ENCODE peak calls at places on chromosome 22, in six cellular contexts. D is Peyer's patch, N is RWPE1, K is A549, Z is spleen, J is ovary. A is an unnamed sample.

GRCh38 chr22:30876925-30877553 is 91.5 kb downstream of the MORC2 start:
- DNase-seq in D (no peak), N (no peak), K (no peak), Z (no peak), J (peak), A (peak)

GRCh38 chr22:47032956-47033647 is 270.7 kb downstream of the TBC1D22A start:
- DNase-seq in D (peak), N (peak), K (no peak), Z (peak), J (peak), A (no peak)

GRCh38 chr22:48373626-48374173 is 1454.0 kb downstream of the BRD1 start:
- DNase-seq in D (peak), N (no peak), K (no peak), Z (peak), J (no peak), A (no peak)

GRCh38 chr22:44648821-44649566 is 53.0 kb upstream of the PRR5 start:
- DNase-seq in D (peak), N (peak), K (no peak), Z (peak), J (peak), A (peak)

GRCh38 chr22:47329727-47330653 is 567.5 kb downstream of the TBC1D22A start:
- DNase-seq in D (no peak), N (no peak), K (no peak), Z (no peak), J (no peak), A (no peak)

GRCh38 chr22:36549033-36549432 is 20.1 kb upstream of the EIF3D start:
- DNase-seq in D (no peak), N (no peak), K (no peak), Z (no peak), J (no peak), A (peak)

GRCh38 chr22:48883211-48883960 is 944.3 kb downstream of the BRD1 start:
- DNase-seq in D (peak), N (no peak), K (no peak), Z (peak), J (no peak), A (no peak)

GRCh38 chr22:31193092-31193491 is 19.0 kb upstream of the LIMK2 start:
- DNase-seq in D (peak), N (no peak), K (no peak), Z (no peak), J (no peak), A (peak)

GRCh38 chr22:46810856-46811786 is 48.7 kb downstream of the TBC1D22A start:
- DNase-seq in D (no peak), N (no peak), K (no peak), Z (no peak), J (peak), A (no peak)

GRCh38 chr22:27252282-27253049 is 549.1 kb downstream of the MN1 start:
- DNase-seq in D (peak), N (peak), K (peak), Z (no peak), J (no peak), A (peak)

GRCh38 chr22:39343259-39344045 is 6.3 kb upstream of the SYNGR1 start:
- DNase-seq in D (peak), N (peak), K (peak), Z (no peak), J (peak), A (peak)

GRCh38 chr22:24008381-24009226 is 2.5 kb upstream of the CABIN1 start:
- DNase-seq in D (no peak), N (no peak), K (no peak), Z (no peak), J (no peak), A (no peak)

GRCh38 chr22:38087855-38088254 is 3.9 kb upstream of the SLC16A8 start:
- DNase-seq in D (no peak), N (no peak), K (no peak), Z (no peak), J (no peak), A (no peak)

GRCh38 chr22:38167988-38168407 is 13.6 kb downstream of the PLA2G6 start:
- DNase-seq in D (no peak), N (no peak), K (no peak), Z (no peak), J (no peak), A (peak)

GRCh38 chr22:41862530-41863266 is 29.8 kb downstream of the SREBF2 start:
- DNase-seq in D (peak), N (no peak), K (no peak), Z (peak), J (no peak), A (peak)

GRCh38 chr22:31089101-31090100 is 8.3 kb downstream of the SMTN start:
- DNase-seq in D (peak), N (no peak), K (peak), Z (peak), J (peak), A (peak)

GRCh38 chr22:20807315-20807752 is 33.4 kb downstream of the SERPIND1 start:
- DNase-seq in D (no peak), N (peak), K (peak), Z (no peak), J (no peak), A (peak)

GRCh38 chr22:44840611-44841322 is 88.4 kb downstream of the ARHGAP8 start:
- DNase-seq in D (no peak), N (no peak), K (no peak), Z (no peak), J (no peak), A (no peak)

GRCh38 chr22:32518848-32519247 is 44.2 kb downstream of the FBXO7 start:
- DNase-seq in D (no peak), N (no peak), K (peak), Z (no peak), J (no peak), A (no peak)

GRCh38 chr22:29353860-29354259 is 34.5 kb downstream of the AP1B1 start:
- DNase-seq in D (no peak), N (no peak), K (no peak), Z (no peak), J (no peak), A (no peak)
- H3K27ac ChIP-seq in D (no peak), N (no peak), K (no peak), Z (no peak), J (no peak), A (no peak)

GRCh38 chr22:26139320-26139719 is 29.9 kb upstream of the SEZ6L start:
- DNase-seq in D (no peak), N (no peak), K (no peak), Z (no peak), J (no peak), A (no peak)

GRCh38 chr22:26131755-26132154 is 37.5 kb upstream of the SEZ6L start:
- DNase-seq in D (no peak), N (no peak), K (no peak), Z (no peak), J (no peak), A (no peak)

DNA sequence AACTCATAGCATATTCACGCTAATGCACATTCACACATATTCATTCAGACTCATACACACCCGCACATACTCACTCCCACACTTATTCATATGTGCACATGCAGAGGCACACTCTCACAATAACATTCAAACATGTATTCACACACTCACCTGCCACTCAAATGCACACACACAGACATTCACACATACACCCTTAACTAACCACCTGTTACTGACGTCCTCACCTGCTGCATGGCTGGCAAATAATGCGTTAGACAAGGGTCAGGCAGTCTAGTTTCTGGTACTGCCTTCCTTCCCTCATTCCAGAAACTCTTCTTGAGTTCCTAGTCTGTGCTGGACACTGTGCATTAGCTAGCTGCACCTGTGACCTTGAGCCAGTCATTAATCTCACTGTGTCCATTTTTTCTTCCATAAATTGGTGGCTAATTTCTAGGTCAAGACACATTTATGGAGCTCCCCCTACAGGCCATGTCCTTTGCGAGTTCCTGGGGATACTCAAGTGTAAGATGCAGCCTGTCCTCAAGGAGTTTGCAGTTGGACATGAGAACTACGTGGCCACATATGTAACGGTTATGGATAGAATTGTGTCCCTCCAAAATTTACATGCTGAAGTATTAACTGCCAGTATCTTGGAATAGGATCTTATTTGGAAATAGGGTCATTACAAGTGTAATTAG is 34.5 kb upstream of the SEZ6L start:
- DNase-seq in D (no peak), N (no peak), K (peak), Z (no peak), J (no peak), A (no peak)
- TF ChIP-seq CTCF in D (no peak), N (no peak), K (no peak), Z (no peak), J (no peak), A (no peak)

GRCh38 chr22:40507491-40507890 is 129.0 kb downstream of the MRTFA start:
- DNase-seq in D (no peak), N (no peak), K (no peak), Z (no peak), J (no peak), A (no peak)

GRCh38 chr22:40511604-40512003 is 124.9 kb downstream of the MRTFA start:
- DNase-seq in D (no peak), N (no peak), K (peak), Z (no peak), J (no peak), A (no peak)

GRCh38 chr22:40509401-40510134 is 127.0 kb downstream of the MRTFA start:
- DNase-seq in D (no peak), N (peak), K (peak), Z (no peak), J (peak), A (no peak)

GRCh38 chr22:40512426-40513136 is 123.9 kb downstream of the MRTFA start:
- DNase-seq in D (no peak), N (peak), K (peak), Z (no peak), J (no peak), A (peak)

DNA sequence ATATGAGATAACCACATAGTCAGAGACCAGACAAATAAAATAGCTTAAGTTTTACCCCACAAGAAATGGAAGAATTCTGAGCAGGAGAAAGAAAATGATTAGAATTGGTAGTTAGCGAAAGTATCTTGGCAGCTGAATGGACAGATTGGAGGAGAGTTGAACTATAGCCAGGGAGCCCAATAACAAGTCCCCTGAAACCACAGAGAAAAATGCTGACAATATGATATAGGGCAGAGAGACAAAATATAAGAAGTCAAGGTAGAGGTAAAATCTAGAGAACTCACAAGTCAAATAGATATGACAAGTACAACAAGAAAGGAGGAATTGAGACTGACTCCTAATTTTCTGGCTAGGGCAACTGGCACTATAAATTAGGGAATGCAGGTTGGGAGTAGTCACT is 125.6 kb downstream of the MRTFA start:
- DNase-seq in D (no peak), N (no peak), K (no peak), Z (no peak), J (no peak), A (no peak)
- H3K27ac ChIP-seq in D (peak), N (no peak), K (peak), Z (peak), J (peak), A (no peak)

DNA sequence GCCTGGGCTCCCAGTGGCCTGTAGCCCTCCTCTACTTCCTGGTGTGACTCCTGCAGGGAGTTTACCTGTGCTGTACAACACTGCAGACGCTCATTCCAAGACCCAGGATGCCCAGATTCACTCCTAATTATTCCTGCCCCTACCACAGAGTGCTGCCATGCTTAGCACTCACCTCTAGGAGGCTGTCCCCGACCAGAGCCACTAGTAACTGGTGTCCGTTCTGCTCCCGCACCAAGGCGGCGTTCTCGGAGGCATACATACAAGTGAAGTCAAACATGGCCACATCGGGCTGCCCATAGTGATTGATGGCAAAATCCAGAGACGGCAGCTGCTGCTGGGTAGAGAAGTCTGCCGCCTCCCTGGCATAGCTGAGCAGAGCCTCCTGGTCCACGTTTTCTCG is 122.3 kb upstream of the BID start:
- DNase-seq in D (no peak), N (no peak), K (peak), Z (no peak), J (no peak), A (peak)
- TF ChIP-seq CTCF in D (no peak), N (no peak), K (no peak), Z (no peak), J (no peak), A (peak)

GRCh38 chr22:25630446-25630845 is 66.0 kb downstream of the GRK3 start:
- DNase-seq in D (no peak), N (no peak), K (no peak), Z (no peak), J (no peak), A (peak)
- H3K27ac ChIP-seq in D (no peak), N (no peak), K (no peak), Z (peak), J (no peak), A (no peak)